ENCODE peak calls at places on chromosomes 13 and 19, in five cellular contexts. One of them, this sample, is unnamed. For H3K27me3, the result is how much of the 10 kb centered on the place peaks cover.

GRCh38 chr19:55283548-55284393 is at the start of gene BRSK1:
- DNase-seq in lung: no peak
- DNase-seq in SK-N-SH: peak
- DNase-seq in heart right ventricle: peak
- DNase-seq in CD4-positive, alpha-beta memory T cell: peak
- DNase-seq in this sample: peak

GRCh38 chr19:31962565-31962996 is 382.8 kb upstream of the ZNF507 start:
- DNase-seq in SK-N-SH: no peak
- DNase-seq in lung: no peak
- DNase-seq in heart right ventricle: no peak
- DNase-seq in CD4-positive, alpha-beta memory T cell: no peak
- DNase-seq in this sample: no peak

GRCh38 chr13:30313307-30313706 is 6.0 kb upstream of the KATNAL1 start:
- DNase-seq in CD4-positive, alpha-beta memory T cell: no peak
- DNase-seq in heart right ventricle: no peak
- DNase-seq in SK-N-SH: no peak
- DNase-seq in lung: no peak
- DNase-seq in this sample: no peak

GRCh38 chr19:43664008-43664407 is 6.0 kb downstream of the PLAUR start:
- DNase-seq in SK-N-SH: no peak
- DNase-seq in CD4-positive, alpha-beta memory T cell: peak
- DNase-seq in heart right ventricle: no peak
- DNase-seq in lung: no peak
- DNase-seq in this sample: no peak

GRCh38 chr13:33213797-33214196 is 71.8 kb downstream of the STARD13 start:
- DNase-seq in lung: no peak
- DNase-seq in CD4-positive, alpha-beta memory T cell: no peak
- DNase-seq in SK-N-SH: no peak
- DNase-seq in heart right ventricle: no peak
- DNase-seq in this sample: no peak

GRCh38 chr13:32261567-32261966 is 53.6 kb downstream of the ZAR1L start:
- DNase-seq in heart right ventricle: peak
- DNase-seq in SK-N-SH: peak
- DNase-seq in lung: peak
- DNase-seq in CD4-positive, alpha-beta memory T cell: no peak
- DNase-seq in this sample: no peak

GRCh38 chr19:8324186-8325050 is 3.1 kb downstream of the RPS28 start:
- DNase-seq in lung: no peak
- DNase-seq in heart right ventricle: peak
- DNase-seq in SK-N-SH: no peak
- DNase-seq in CD4-positive, alpha-beta memory T cell: no peak
- DNase-seq in this sample: peak

GRCh38 chr19:32895384-32895783 is 25.8 kb upstream of the SLC7A9 start:
- DNase-seq in SK-N-SH: no peak
- DNase-seq in CD4-positive, alpha-beta memory T cell: no peak
- DNase-seq in heart right ventricle: no peak
- DNase-seq in lung: no peak
- DNase-seq in this sample: no peak

GRCh38 chr19:5340637-5341447 is at the start of gene PTPRS:
- DNase-seq in lung: peak
- DNase-seq in CD4-positive, alpha-beta memory T cell: peak
- DNase-seq in SK-N-SH: peak
- DNase-seq in heart right ventricle: peak
- DNase-seq in this sample: peak

GRCh38 chr13:25902946-25903345 is 148.9 kb downstream of the SHISA2 start:
- DNase-seq in SK-N-SH: no peak
- DNase-seq in CD4-positive, alpha-beta memory T cell: peak
- DNase-seq in heart right ventricle: no peak
- DNase-seq in lung: no peak
- DNase-seq in this sample: no peak

GRCh38 chr13:25899952-25900351 is 151.9 kb downstream of the SHISA2 start:
- DNase-seq in lung: no peak
- DNase-seq in SK-N-SH: no peak
- DNase-seq in heart right ventricle: no peak
- DNase-seq in CD4-positive, alpha-beta memory T cell: no peak
- DNase-seq in this sample: no peak

GRCh38 chr13:25899464-25899863 is 152.4 kb downstream of the SHISA2 start:
- DNase-seq in lung: no peak
- DNase-seq in heart right ventricle: no peak
- DNase-seq in SK-N-SH: no peak
- DNase-seq in CD4-positive, alpha-beta memory T cell: no peak
- DNase-seq in this sample: no peak

GRCh38 chr13:25898991-25899390 is 152.8 kb downstream of the SHISA2 start:
- DNase-seq in CD4-positive, alpha-beta memory T cell: no peak
- DNase-seq in lung: no peak
- DNase-seq in heart right ventricle: no peak
- DNase-seq in SK-N-SH: no peak
- DNase-seq in this sample: no peak

GRCh38 chr13:25901460-25902376 is 150.1 kb downstream of the SHISA2 start:
- DNase-seq in heart right ventricle: no peak
- DNase-seq in lung: no peak
- DNase-seq in SK-N-SH: peak
- DNase-seq in CD4-positive, alpha-beta memory T cell: peak
- DNase-seq in this sample: no peak
- H3K4me3 ChIP-seq in heart right ventricle: no peak
- H3K4me3 ChIP-seq in lung: no peak
- H3K4me3 ChIP-seq in SK-N-SH: no peak
- H3K4me3 ChIP-seq in CD4-positive, alpha-beta memory T cell: no peak
- H3K4me3 ChIP-seq in this sample: no peak

DNA sequence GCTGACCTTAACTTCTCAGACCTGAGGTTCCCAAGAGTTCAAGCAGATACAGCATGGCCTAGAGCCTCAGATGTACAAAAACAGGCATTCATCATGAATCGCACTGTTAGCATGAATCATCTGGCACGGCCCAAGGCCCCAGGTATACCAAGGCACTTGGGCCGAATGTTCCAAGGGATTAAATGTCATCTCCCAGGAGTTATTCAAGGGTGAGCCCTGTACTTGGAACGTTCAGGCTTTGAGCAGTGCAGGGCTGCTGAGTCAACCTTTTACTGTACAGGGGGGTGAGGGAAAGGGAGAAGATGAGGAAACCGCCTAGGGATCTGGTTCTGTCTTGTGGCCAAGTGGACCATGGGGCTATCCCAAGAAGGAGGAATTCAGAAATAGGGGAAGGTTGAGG is 6.3 kb downstream of the KLK3 start:
- DNase-seq in SK-N-SH: no peak
- DNase-seq in lung: no peak
- DNase-seq in heart right ventricle: no peak
- DNase-seq in CD4-positive, alpha-beta memory T cell: no peak
- DNase-seq in this sample: no peak
- H3K27me3 ChIP-seq in SK-N-SH: under half
- H3K27me3 ChIP-seq in lung: under half
- H3K27me3 ChIP-seq in heart right ventricle: under half
- H3K27me3 ChIP-seq in CD4-positive, alpha-beta memory T cell: under half
- H3K27me3 ChIP-seq in this sample: under half

GRCh38 chr13:114226088-114226487 is 8.6 kb upstream of the CDC16 start:
- DNase-seq in CD4-positive, alpha-beta memory T cell: no peak
- DNase-seq in lung: no peak
- DNase-seq in heart right ventricle: no peak
- DNase-seq in SK-N-SH: peak
- DNase-seq in this sample: no peak

GRCh38 chr13:114225610-114226009 is 9.1 kb upstream of the CDC16 start:
- DNase-seq in lung: no peak
- DNase-seq in heart right ventricle: no peak
- DNase-seq in CD4-positive, alpha-beta memory T cell: no peak
- DNase-seq in SK-N-SH: peak
- DNase-seq in this sample: no peak

GRCh38 chr13:114219406-114219805 is 15.3 kb upstream of the CDC16 start:
- DNase-seq in lung: no peak
- DNase-seq in heart right ventricle: no peak
- DNase-seq in SK-N-SH: no peak
- DNase-seq in CD4-positive, alpha-beta memory T cell: no peak
- DNase-seq in this sample: no peak

GRCh38 chr13:114224201-114224600 is 10.5 kb upstream of the CDC16 start:
- DNase-seq in CD4-positive, alpha-beta memory T cell: no peak
- DNase-seq in SK-N-SH: no peak
- DNase-seq in heart right ventricle: no peak
- DNase-seq in lung: no peak
- DNase-seq in this sample: no peak

DNA sequence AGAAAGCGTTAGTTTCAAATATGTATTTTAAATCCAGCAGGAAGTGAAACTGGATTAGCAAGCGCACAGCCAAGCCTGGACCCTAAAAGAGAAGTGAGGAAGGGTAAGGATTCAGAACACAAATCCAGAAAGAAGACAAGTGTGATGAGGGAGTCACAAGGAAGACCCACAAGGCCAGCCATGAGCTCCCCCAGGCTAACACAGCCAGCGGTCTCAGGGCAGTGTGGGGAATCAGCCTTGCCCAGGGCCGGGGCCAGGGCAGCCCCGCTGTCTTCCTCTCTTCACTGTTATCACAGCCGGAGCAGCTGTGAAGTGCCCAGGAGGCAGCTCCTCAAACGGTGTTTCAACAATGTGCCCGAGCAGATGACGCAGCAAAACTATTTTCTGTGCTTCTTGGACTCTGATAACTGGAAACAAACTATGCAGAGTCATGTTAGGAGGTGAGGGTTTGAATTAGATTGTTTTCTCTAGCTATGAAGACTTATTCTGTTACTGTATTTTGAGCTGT is 12.2 kb upstream of the CDC16 start:
- DNase-seq in CD4-positive, alpha-beta memory T cell: no peak
- DNase-seq in SK-N-SH: no peak
- DNase-seq in lung: no peak
- DNase-seq in heart right ventricle: peak
- DNase-seq in this sample: no peak
- H3K4me3 ChIP-seq in CD4-positive, alpha-beta memory T cell: no peak
- H3K4me3 ChIP-seq in SK-N-SH: no peak
- H3K4me3 ChIP-seq in lung: no peak
- H3K4me3 ChIP-seq in heart right ventricle: no peak
- H3K4me3 ChIP-seq in this sample: no peak

GRCh38 chr19:1763648-1764292 is 10.5 kb downstream of the ONECUT3 start:
- DNase-seq in lung: no peak
- DNase-seq in CD4-positive, alpha-beta memory T cell: no peak
- DNase-seq in SK-N-SH: no peak
- DNase-seq in heart right ventricle: no peak
- DNase-seq in this sample: peak
- H3K27me3 ChIP-seq in lung: under half
- H3K27me3 ChIP-seq in CD4-positive, alpha-beta memory T cell: under half
- H3K27me3 ChIP-seq in SK-N-SH: half or more
- H3K27me3 ChIP-seq in heart right ventricle: under half
- H3K27me3 ChIP-seq in this sample: half or more

GRCh38 chr19:28472111-28472510 is 740.8 kb downstream of the UQCRFS1 start:
- DNase-seq in lung: no peak
- DNase-seq in heart right ventricle: no peak
- DNase-seq in CD4-positive, alpha-beta memory T cell: no peak
- DNase-seq in SK-N-SH: no peak
- DNase-seq in this sample: no peak
- H3K4me3 ChIP-seq in lung: no peak
- H3K4me3 ChIP-seq in heart right ventricle: no peak
- H3K4me3 ChIP-seq in CD4-positive, alpha-beta memory T cell: no peak
- H3K4me3 ChIP-seq in SK-N-SH: no peak
- H3K4me3 ChIP-seq in this sample: no peak

DNA sequence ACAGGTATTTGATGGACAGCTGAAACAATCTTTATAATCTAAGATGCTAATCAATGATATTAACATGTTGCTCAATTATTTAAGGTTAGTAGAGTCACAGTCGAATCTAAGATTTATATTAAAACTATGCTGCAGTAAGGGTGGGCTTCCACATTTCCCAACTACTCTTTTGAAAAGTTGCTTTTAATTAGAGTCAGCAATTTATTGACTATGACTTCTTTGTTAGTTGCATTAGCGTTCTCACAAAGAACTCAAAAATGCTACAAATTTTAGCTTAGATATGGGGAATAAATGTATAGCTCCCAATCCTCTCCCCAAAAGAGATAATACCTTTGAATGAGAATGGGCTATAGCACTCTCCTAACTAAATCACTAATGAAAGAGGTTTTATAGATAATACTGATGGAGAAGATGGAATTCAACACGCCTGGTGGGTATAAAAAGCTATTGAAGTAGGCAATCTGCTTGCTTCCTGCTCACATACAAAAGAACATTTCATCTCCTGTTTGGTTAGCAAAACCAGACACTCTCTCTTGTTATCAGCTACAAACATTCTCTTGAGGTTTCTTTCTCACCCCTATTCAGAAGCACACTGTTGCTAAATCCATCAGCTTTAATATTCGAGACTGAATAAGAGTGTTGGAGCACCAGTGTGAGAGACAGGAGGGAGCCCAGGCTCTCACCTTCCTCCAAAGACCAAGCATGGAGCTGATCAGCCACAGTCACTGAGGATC is 2.4 kb upstream of the FLT1 start:
- DNase-seq in CD4-positive, alpha-beta memory T cell: no peak
- DNase-seq in heart right ventricle: no peak
- DNase-seq in SK-N-SH: no peak
- DNase-seq in lung: no peak
- DNase-seq in this sample: peak
- H3K27me3 ChIP-seq in CD4-positive, alpha-beta memory T cell: under half
- H3K27me3 ChIP-seq in heart right ventricle: under half
- H3K27me3 ChIP-seq in SK-N-SH: half or more
- H3K27me3 ChIP-seq in lung: under half
- H3K27me3 ChIP-seq in this sample: under half